ENCODE peak calls at places on chromosomes 13 and 19, in eight cellular contexts. U is fibroblast of villous mesenchyme, Z is transverse colon, F is neural progenitor cell, O is fibroblast of pulmonary artery, K is body of pancreas, Y is lower leg skin, V is GM20000. H is an unnamed sample.

GRCh38 chr13:94322925-94323324 is 156.6 kb downstream of the DCT start:
- DNase-seq in U (no peak), Z (no peak), F (no peak), O (no peak), K (no peak), Y (no peak), V (no peak), H (no peak)

GRCh38 chr19:16470911-16471811 is 609 bp downstream of the EPS15L1 start:
- DNase-seq in U (no peak), Z (peak; percentile 26), F (peak; percentile 44), O (peak; percentile 49), K (peak; percentile 48), Y (no peak), V (peak; percentile 58), H (no peak)

GRCh38 chr19:5923356-5923755 is 9.3 kb downstream of the CAPS start:
- DNase-seq in U (no peak), Z (no peak), F (no peak), O (no peak), K (no peak), Y (no peak), V (no peak), H (no peak)

GRCh38 chr19:48676887-48677286 is 4.1 kb upstream of the NTN5 start:
- DNase-seq in U (no peak), Z (peak; percentile 76), F (no peak), O (no peak), K (no peak), Y (no peak), V (no peak), H (no peak)

GRCh38 chr13:84655677-84656076 is 773.4 kb upstream of the SLITRK1 start:
- DNase-seq in U (no peak), Z (no peak), F (no peak), O (peak; percentile 33), K (no peak), Y (no peak), V (no peak), H (no peak)

GRCh38 chr19:42201489-42202289 is 15.8 kb downstream of the DEDD2 start:
- DNase-seq in U (no peak), Z (peak; percentile 56), F (no peak), O (no peak), K (peak; percentile 63), Y (no peak), V (peak; percentile 89), H (no peak)

GRCh38 chr19:38538386-38538785 is 79.4 kb downstream of the MAP4K1 start:
- DNase-seq in U (no peak), Z (no peak), F (no peak), O (no peak), K (peak; percentile 61), Y (no peak), V (no peak), H (no peak)

GRCh38 chr19:40663712-40664692 is 26.4 kb downstream of the NUMBL start:
- DNase-seq in U (peak; percentile 53), Z (no peak), F (no peak), O (no peak), K (peak; percentile 27), Y (no peak), V (peak; percentile 59), H (no peak)

GRCh38 chr19:647566-648284 is 8.0 kb downstream of the FGF22 start:
- DNase-seq in U (no peak), Z (no peak), F (no peak), O (no peak), K (no peak), Y (no peak), V (no peak), H (no peak)

DNA sequence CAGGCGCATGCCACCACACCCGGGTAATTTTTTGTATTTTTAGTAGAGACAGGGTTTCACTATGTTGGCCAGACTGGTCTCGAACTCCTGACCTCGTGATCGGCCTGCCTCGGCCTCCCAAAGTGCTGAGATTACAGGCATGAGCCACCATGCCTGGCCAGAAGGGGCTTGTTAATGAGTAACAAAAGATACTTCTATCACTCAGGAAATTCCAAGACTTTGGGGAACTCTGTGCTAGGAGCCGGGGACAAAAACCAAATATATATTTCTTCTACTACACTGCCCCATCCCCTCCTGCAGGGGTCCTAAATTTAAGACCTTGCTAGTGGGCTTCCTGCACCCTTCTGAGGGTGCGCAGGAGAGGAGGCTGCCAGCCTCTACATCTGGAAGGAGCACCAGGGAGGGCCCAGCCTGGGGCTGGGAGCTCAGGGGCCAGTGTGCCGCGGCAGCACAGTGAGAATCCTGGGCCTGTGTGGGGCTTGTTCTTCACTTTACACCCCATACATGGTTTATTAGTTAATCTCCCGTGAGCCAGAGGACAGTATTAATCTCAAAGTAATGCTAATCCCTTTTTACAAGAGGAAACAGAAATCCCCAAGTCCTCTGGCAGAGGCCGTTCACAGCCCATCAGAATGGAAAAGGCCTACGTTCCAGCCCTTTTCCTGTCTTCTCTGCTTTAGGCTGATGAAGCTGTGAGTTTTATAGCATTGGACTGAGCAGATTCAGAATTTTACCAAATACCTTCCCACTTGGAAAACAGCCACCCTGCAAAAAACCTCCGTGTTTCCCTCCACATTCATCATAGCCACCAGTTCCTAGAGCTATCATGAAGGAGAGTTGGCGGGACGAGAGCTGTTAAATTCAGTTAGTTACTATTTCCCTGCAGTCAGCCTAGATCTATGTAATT is 44.4 kb upstream of the NPAS1 start:
- DNase-seq in U (peak; percentile 88), Z (no peak), F (peak; percentile 42), O (no peak), K (no peak), Y (no peak), V (no peak), H (no peak)
- TF ChIP-seq CTCF in U (no peak), Z (no peak), F (no peak), O (no peak), K (no peak), Y (no peak), V (no peak), H (no peak)

DNA sequence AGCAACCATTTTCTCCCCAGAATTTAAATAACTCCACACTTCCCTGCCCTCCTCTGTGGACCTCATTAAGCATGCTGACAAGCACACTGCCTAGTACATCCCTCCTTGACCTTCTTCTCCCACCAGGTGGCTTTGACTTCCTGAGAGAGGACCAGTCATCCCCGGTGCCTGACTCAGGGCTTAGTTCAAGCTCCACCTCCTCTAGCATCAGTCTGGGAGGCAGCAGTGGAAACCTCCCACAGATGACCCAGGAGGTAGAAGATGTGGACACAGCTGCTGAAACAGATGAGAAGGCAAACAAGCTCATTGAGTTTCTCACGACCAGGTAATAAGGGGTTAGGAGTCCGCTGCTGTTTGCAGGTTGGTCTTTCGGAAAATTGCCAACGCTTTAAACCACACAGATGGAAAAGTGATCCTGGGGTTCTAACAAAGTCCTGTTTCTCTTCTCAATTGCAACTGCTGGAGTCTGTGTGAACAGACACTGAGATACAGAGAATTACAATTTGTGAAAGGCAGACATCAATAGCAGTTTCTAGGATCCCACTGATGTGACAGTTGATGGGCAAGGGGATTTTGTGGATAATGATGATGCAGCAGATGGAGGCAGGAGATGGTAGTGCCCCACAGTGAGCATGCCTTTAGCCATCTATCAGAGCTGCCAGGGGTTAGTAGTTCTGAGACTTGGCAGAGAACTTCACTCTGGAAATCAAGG is 86.7 kb downstream of the ZAR1L start:
- DNase-seq in U (peak; percentile 36), Z (no peak), F (no peak), O (peak; percentile 25), K (peak; percentile 12), Y (no peak), V (no peak), H (no peak)
- TF ChIP-seq CTCF in U (no peak), Z (no peak), F (no peak), O (no peak), K (no peak), Y (no peak), V (no peak), H (no peak)

GRCh38 chr19:12075538-12076139 is 11.1 kb downstream of the ZNF844 start:
- DNase-seq in U (no peak), Z (no peak), F (no peak), O (no peak), K (no peak), Y (no peak), V (no peak), H (no peak)

DNA sequence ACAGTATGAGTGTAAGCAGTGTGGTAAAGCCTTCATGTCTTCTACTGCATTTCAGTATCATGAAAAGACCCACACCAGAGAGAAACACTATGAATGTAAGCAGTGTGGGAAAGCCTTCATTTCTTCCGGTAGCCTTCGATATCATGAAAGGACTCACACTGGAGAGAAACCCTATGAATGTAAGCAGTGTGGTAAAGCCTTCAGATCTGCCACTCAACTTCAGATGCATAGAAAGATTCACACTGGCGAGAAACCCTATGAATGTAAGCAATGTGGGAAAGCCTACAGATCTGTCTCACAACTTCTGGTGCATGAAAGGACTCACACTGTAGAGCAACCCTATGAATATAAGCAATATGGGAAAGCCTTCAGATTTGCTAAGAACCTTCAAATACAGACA is 12.8 kb downstream of the ZNF844 start:
- DNase-seq in U (no peak), Z (no peak), F (no peak), O (no peak), K (no peak), Y (no peak), V (no peak), H (no peak)
- TF ChIP-seq CTCF in U (no peak), Z (no peak), F (no peak), O (no peak), K (no peak), Y (no peak), V (no peak), H (no peak)

GRCh38 chr19:35194022-35194984 is 34.2 kb downstream of the FAM187B start:
- DNase-seq in U (no peak), Z (no peak), F (no peak), O (no peak), K (no peak), Y (no peak), V (no peak), H (no peak)
- TF ChIP-seq CTCF in U (no peak), Z (no peak), F (no peak), O (no peak), K (no peak), Y (no peak), V (no peak), H (no peak)